ENCODE peak calls at places on chromosome 10, in eight cellular contexts. One of them, this sample, is unnamed.

GRCh38 chr10:52447931-52448353 is 133.9 kb downstream of the DKK1 start:
- DNase-seq in fibroblast of mammary gland: peak; percentile 32
- DNase-seq in endothelial cell: no peak
- DNase-seq in GM04504: no peak
- DNase-seq in Right ventricle myocardium inferior: no peak
- DNase-seq in stimulated activated effector memory CD8-positive, alpha-beta T cell treated with anti-CD3 and anti-CD28 coated beads, Interleukin-12 subunit alpha, Interleukin-12 subunit beta, amount 100 ng/mL, for 72 hours: no peak
- DNase-seq in AG04450: no peak
- DNase-seq in activated T-cell treated with anti-CD3 and anti-CD28 coated beads for 1 hour: no peak
- DNase-seq in this sample: no peak

GRCh38 chr10:83127942-83128575 is 1011.2 kb upstream of the GHITM start:
- DNase-seq in fibroblast of mammary gland: no peak
- DNase-seq in endothelial cell: no peak
- DNase-seq in GM04504: no peak
- DNase-seq in Right ventricle myocardium inferior: no peak
- DNase-seq in stimulated activated effector memory CD8-positive, alpha-beta T cell treated with anti-CD3 and anti-CD28 coated beads, Interleukin-12 subunit alpha, Interleukin-12 subunit beta, amount 100 ng/mL, for 72 hours: no peak
- DNase-seq in AG04450: no peak
- DNase-seq in activated T-cell treated with anti-CD3 and anti-CD28 coated beads for 1 hour: no peak
- DNase-seq in this sample: no peak

GRCh38 chr10:47111329-47111862 is 188.6 kb upstream of the GDF10 start:
- DNase-seq in fibroblast of mammary gland: no peak
- DNase-seq in endothelial cell: no peak
- DNase-seq in GM04504: no peak
- DNase-seq in Right ventricle myocardium inferior: no peak
- DNase-seq in stimulated activated effector memory CD8-positive, alpha-beta T cell treated with anti-CD3 and anti-CD28 coated beads, Interleukin-12 subunit alpha, Interleukin-12 subunit beta, amount 100 ng/mL, for 72 hours: no peak
- DNase-seq in AG04450: no peak
- DNase-seq in activated T-cell treated with anti-CD3 and anti-CD28 coated beads for 1 hour: no peak
- DNase-seq in this sample: no peak

GRCh38 chr10:22824984-22825383 is 102.9 kb upstream of the ARMC3 start:
- DNase-seq in fibroblast of mammary gland: peak; percentile 70
- DNase-seq in endothelial cell: no peak
- DNase-seq in GM04504: peak; percentile 27
- DNase-seq in Right ventricle myocardium inferior: no peak
- DNase-seq in stimulated activated effector memory CD8-positive, alpha-beta T cell treated with anti-CD3 and anti-CD28 coated beads, Interleukin-12 subunit alpha, Interleukin-12 subunit beta, amount 100 ng/mL, for 72 hours: no peak
- DNase-seq in AG04450: no peak
- DNase-seq in activated T-cell treated with anti-CD3 and anti-CD28 coated beads for 1 hour: no peak
- DNase-seq in this sample: no peak

GRCh38 chr10:74391786-74392185 is 240.8 kb downstream of the ADK start:
- DNase-seq in fibroblast of mammary gland: no peak
- DNase-seq in endothelial cell: no peak
- DNase-seq in GM04504: no peak
- DNase-seq in Right ventricle myocardium inferior: no peak
- DNase-seq in stimulated activated effector memory CD8-positive, alpha-beta T cell treated with anti-CD3 and anti-CD28 coated beads, Interleukin-12 subunit alpha, Interleukin-12 subunit beta, amount 100 ng/mL, for 72 hours: no peak
- DNase-seq in AG04450: no peak
- DNase-seq in activated T-cell treated with anti-CD3 and anti-CD28 coated beads for 1 hour: no peak
- DNase-seq in this sample: no peak

GRCh38 chr10:124715479-124715878 is 28.7 kb downstream of the FAM53B start:
- DNase-seq in fibroblast of mammary gland: no peak
- DNase-seq in endothelial cell: no peak
- DNase-seq in GM04504: no peak
- DNase-seq in Right ventricle myocardium inferior: peak; percentile 37
- DNase-seq in stimulated activated effector memory CD8-positive, alpha-beta T cell treated with anti-CD3 and anti-CD28 coated beads, Interleukin-12 subunit alpha, Interleukin-12 subunit beta, amount 100 ng/mL, for 72 hours: no peak
- DNase-seq in AG04450: no peak
- DNase-seq in activated T-cell treated with anti-CD3 and anti-CD28 coated beads for 1 hour: no peak
- DNase-seq in this sample: no peak

GRCh38 chr10:13759167-13759566 is 172.4 kb downstream of the PRPF18 start:
- DNase-seq in fibroblast of mammary gland: no peak
- DNase-seq in endothelial cell: no peak
- DNase-seq in GM04504: no peak
- DNase-seq in Right ventricle myocardium inferior: no peak
- DNase-seq in stimulated activated effector memory CD8-positive, alpha-beta T cell treated with anti-CD3 and anti-CD28 coated beads, Interleukin-12 subunit alpha, Interleukin-12 subunit beta, amount 100 ng/mL, for 72 hours: no peak
- DNase-seq in AG04450: no peak
- DNase-seq in activated T-cell treated with anti-CD3 and anti-CD28 coated beads for 1 hour: no peak
- DNase-seq in this sample: no peak

GRCh38 chr10:132859084-132859855 is 73.3 kb upstream of the NKX6-2 start:
- DNase-seq in fibroblast of mammary gland: no peak
- DNase-seq in endothelial cell: no peak
- DNase-seq in GM04504: no peak
- DNase-seq in Right ventricle myocardium inferior: peak; percentile 23
- DNase-seq in stimulated activated effector memory CD8-positive, alpha-beta T cell treated with anti-CD3 and anti-CD28 coated beads, Interleukin-12 subunit alpha, Interleukin-12 subunit beta, amount 100 ng/mL, for 72 hours: no peak
- DNase-seq in AG04450: no peak
- DNase-seq in activated T-cell treated with anti-CD3 and anti-CD28 coated beads for 1 hour: no peak
- DNase-seq in this sample: no peak

GRCh38 chr10:45202242-45202641 is 113.2 kb downstream of the OR13A1 start:
- DNase-seq in fibroblast of mammary gland: no peak
- DNase-seq in endothelial cell: no peak
- DNase-seq in GM04504: no peak
- DNase-seq in Right ventricle myocardium inferior: no peak
- DNase-seq in stimulated activated effector memory CD8-positive, alpha-beta T cell treated with anti-CD3 and anti-CD28 coated beads, Interleukin-12 subunit alpha, Interleukin-12 subunit beta, amount 100 ng/mL, for 72 hours: no peak
- DNase-seq in AG04450: no peak
- DNase-seq in activated T-cell treated with anti-CD3 and anti-CD28 coated beads for 1 hour: no peak
- DNase-seq in this sample: no peak

GRCh38 chr10:101609481-101609880 is 21.4 kb downstream of the DPCD start:
- DNase-seq in fibroblast of mammary gland: no peak
- DNase-seq in endothelial cell: no peak
- DNase-seq in GM04504: no peak
- DNase-seq in Right ventricle myocardium inferior: no peak
- DNase-seq in stimulated activated effector memory CD8-positive, alpha-beta T cell treated with anti-CD3 and anti-CD28 coated beads, Interleukin-12 subunit alpha, Interleukin-12 subunit beta, amount 100 ng/mL, for 72 hours: no peak
- DNase-seq in AG04450: no peak
- DNase-seq in activated T-cell treated with anti-CD3 and anti-CD28 coated beads for 1 hour: no peak
- DNase-seq in this sample: no peak

GRCh38 chr10:122165914-122166313 is 105.2 kb upstream of the BTBD16 start:
- DNase-seq in fibroblast of mammary gland: no peak
- DNase-seq in endothelial cell: no peak
- DNase-seq in GM04504: no peak
- DNase-seq in Right ventricle myocardium inferior: no peak
- DNase-seq in stimulated activated effector memory CD8-positive, alpha-beta T cell treated with anti-CD3 and anti-CD28 coated beads, Interleukin-12 subunit alpha, Interleukin-12 subunit beta, amount 100 ng/mL, for 72 hours: no peak
- DNase-seq in AG04450: no peak
- DNase-seq in activated T-cell treated with anti-CD3 and anti-CD28 coated beads for 1 hour: no peak
- DNase-seq in this sample: no peak

GRCh38 chr10:84938117-84938905 is 609.9 kb downstream of the CCSER2 start:
- DNase-seq in fibroblast of mammary gland: no peak
- DNase-seq in endothelial cell: no peak
- DNase-seq in GM04504: no peak
- DNase-seq in Right ventricle myocardium inferior: no peak
- DNase-seq in stimulated activated effector memory CD8-positive, alpha-beta T cell treated with anti-CD3 and anti-CD28 coated beads, Interleukin-12 subunit alpha, Interleukin-12 subunit beta, amount 100 ng/mL, for 72 hours: no peak
- DNase-seq in AG04450: no peak
- DNase-seq in activated T-cell treated with anti-CD3 and anti-CD28 coated beads for 1 hour: no peak
- DNase-seq in this sample: no peak

GRCh38 chr10:124690971-124691370 is 53.2 kb downstream of the FAM53B start:
- DNase-seq in fibroblast of mammary gland: no peak
- DNase-seq in endothelial cell: no peak
- DNase-seq in GM04504: no peak
- DNase-seq in Right ventricle myocardium inferior: no peak
- DNase-seq in stimulated activated effector memory CD8-positive, alpha-beta T cell treated with anti-CD3 and anti-CD28 coated beads, Interleukin-12 subunit alpha, Interleukin-12 subunit beta, amount 100 ng/mL, for 72 hours: no peak
- DNase-seq in AG04450: no peak
- DNase-seq in activated T-cell treated with anti-CD3 and anti-CD28 coated beads for 1 hour: no peak
- DNase-seq in this sample: no peak

GRCh38 chr10:89163265-89163995 is 43.7 kb downstream of the CH25H start:
- DNase-seq in fibroblast of mammary gland: peak; percentile 77
- DNase-seq in endothelial cell: no peak
- DNase-seq in GM04504: peak; percentile 68
- DNase-seq in Right ventricle myocardium inferior: no peak
- DNase-seq in stimulated activated effector memory CD8-positive, alpha-beta T cell treated with anti-CD3 and anti-CD28 coated beads, Interleukin-12 subunit alpha, Interleukin-12 subunit beta, amount 100 ng/mL, for 72 hours: peak; percentile 10
- DNase-seq in AG04450: no peak
- DNase-seq in activated T-cell treated with anti-CD3 and anti-CD28 coated beads for 1 hour: no peak
- DNase-seq in this sample: peak; percentile 50

GRCh38 chr10:133087679-133088523 is at the start of gene ADGRA1:
- DNase-seq in fibroblast of mammary gland: no peak
- DNase-seq in endothelial cell: no peak
- DNase-seq in GM04504: no peak
- DNase-seq in Right ventricle myocardium inferior: no peak
- DNase-seq in stimulated activated effector memory CD8-positive, alpha-beta T cell treated with anti-CD3 and anti-CD28 coated beads, Interleukin-12 subunit alpha, Interleukin-12 subunit beta, amount 100 ng/mL, for 72 hours: no peak
- DNase-seq in AG04450: no peak
- DNase-seq in activated T-cell treated with anti-CD3 and anti-CD28 coated beads for 1 hour: no peak
- DNase-seq in this sample: peak; percentile 83

GRCh38 chr10:97445357-97445721 is 467 bp downstream of the EXOSC1 start:
- DNase-seq in fibroblast of mammary gland: no peak
- DNase-seq in endothelial cell: no peak
- DNase-seq in GM04504: no peak
- DNase-seq in Right ventricle myocardium inferior: no peak
- DNase-seq in stimulated activated effector memory CD8-positive, alpha-beta T cell treated with anti-CD3 and anti-CD28 coated beads, Interleukin-12 subunit alpha, Interleukin-12 subunit beta, amount 100 ng/mL, for 72 hours: no peak
- DNase-seq in AG04450: no peak
- DNase-seq in activated T-cell treated with anti-CD3 and anti-CD28 coated beads for 1 hour: no peak
- DNase-seq in this sample: no peak

GRCh38 chr10:132484922-132485321 is 52.7 kb upstream of the INPP5A start:
- DNase-seq in fibroblast of mammary gland: no peak
- DNase-seq in endothelial cell: no peak
- DNase-seq in GM04504: no peak
- DNase-seq in Right ventricle myocardium inferior: peak; percentile 45
- DNase-seq in stimulated activated effector memory CD8-positive, alpha-beta T cell treated with anti-CD3 and anti-CD28 coated beads, Interleukin-12 subunit alpha, Interleukin-12 subunit beta, amount 100 ng/mL, for 72 hours: no peak
- DNase-seq in AG04450: no peak
- DNase-seq in activated T-cell treated with anti-CD3 and anti-CD28 coated beads for 1 hour: no peak
- DNase-seq in this sample: no peak

GRCh38 chr10:28982950-28983349 is 305.6 kb downstream of the BAMBI start:
- DNase-seq in fibroblast of mammary gland: no peak
- DNase-seq in endothelial cell: no peak
- DNase-seq in GM04504: no peak
- DNase-seq in Right ventricle myocardium inferior: no peak
- DNase-seq in stimulated activated effector memory CD8-positive, alpha-beta T cell treated with anti-CD3 and anti-CD28 coated beads, Interleukin-12 subunit alpha, Interleukin-12 subunit beta, amount 100 ng/mL, for 72 hours: no peak
- DNase-seq in AG04450: no peak
- DNase-seq in activated T-cell treated with anti-CD3 and anti-CD28 coated beads for 1 hour: no peak
- DNase-seq in this sample: no peak

This sample was measured in adrenal gland.